ENCODE peak calls at places on chromosomes 4 and X, in nine cellular contexts. One of them, this sample, is unnamed.

GRCh38 chr4:1523907-1524636 is 117.8 kb upstream of the NKX1-1 start:
- DNase-seq in cardiac muscle cell: no peak
- DNase-seq in kidney epithelial cell: no peak
- DNase-seq in tibial artery: no peak
- DNase-seq in stomach: no peak
- DNase-seq in astrocyte: no peak
- DNase-seq in suprapubic skin: no peak
- DNase-seq in neural progenitor cell: peak; percentile 39
- DNase-seq in AG04450: no peak
- DNase-seq in this sample: no peak

GRCh38 chr4:7101692-7102515 is 34.0 kb upstream of the GRPEL1 start:
- DNase-seq in cardiac muscle cell: peak; percentile 71
- DNase-seq in kidney epithelial cell: peak; percentile 14
- DNase-seq in tibial artery: peak; percentile 75
- DNase-seq in stomach: peak; percentile 76
- DNase-seq in astrocyte: peak; percentile 41
- DNase-seq in suprapubic skin: peak; percentile 84
- DNase-seq in neural progenitor cell: peak; percentile 87
- DNase-seq in AG04450: peak; percentile 24
- DNase-seq in this sample: no peak

GRCh38 chr4:684611-685010 is 4.3 kb downstream of the SLC49A3 start:
- DNase-seq in cardiac muscle cell: no peak
- DNase-seq in kidney epithelial cell: no peak
- DNase-seq in tibial artery: no peak
- DNase-seq in stomach: no peak
- DNase-seq in astrocyte: no peak
- DNase-seq in suprapubic skin: no peak
- DNase-seq in neural progenitor cell: no peak
- DNase-seq in AG04450: no peak
- DNase-seq in this sample: no peak

GRCh38 chr4:105451346-105451745 is 22.5 kb downstream of the PPA2 start:
- DNase-seq in cardiac muscle cell: no peak
- DNase-seq in kidney epithelial cell: no peak
- DNase-seq in tibial artery: no peak
- DNase-seq in stomach: no peak
- DNase-seq in astrocyte: no peak
- DNase-seq in suprapubic skin: no peak
- DNase-seq in neural progenitor cell: no peak
- DNase-seq in AG04450: no peak
- DNase-seq in this sample: no peak

GRCh38 chr4:136864580-136865185 is 667.6 kb downstream of the PCDH18 start:
- DNase-seq in cardiac muscle cell: peak; percentile 90
- DNase-seq in kidney epithelial cell: peak; percentile 21
- DNase-seq in tibial artery: no peak
- DNase-seq in stomach: no peak
- DNase-seq in astrocyte: peak; percentile 52
- DNase-seq in suprapubic skin: no peak
- DNase-seq in neural progenitor cell: peak; percentile 79
- DNase-seq in AG04450: peak; percentile 58
- DNase-seq in this sample: peak; percentile 32

GRCh38 chrX:129959493-129959832 is 23.0 kb upstream of the BCORL1 start:
- DNase-seq in cardiac muscle cell: peak; percentile 31
- DNase-seq in kidney epithelial cell: no peak
- DNase-seq in tibial artery: no peak
- DNase-seq in stomach: no peak
- DNase-seq in astrocyte: no peak
- DNase-seq in suprapubic skin: no peak
- DNase-seq in neural progenitor cell: peak; percentile 69
- DNase-seq in AG04450: no peak
- DNase-seq in this sample: no peak

GRCh38 chrX:13721819-13722527 is 12.4 kb downstream of the TRAPPC2 start:
- DNase-seq in cardiac muscle cell: peak; percentile 40
- DNase-seq in kidney epithelial cell: no peak
- DNase-seq in tibial artery: no peak
- DNase-seq in stomach: no peak
- DNase-seq in astrocyte: peak; percentile 47
- DNase-seq in suprapubic skin: no peak
- DNase-seq in neural progenitor cell: no peak
- DNase-seq in AG04450: peak; percentile 60
- DNase-seq in this sample: no peak

GRCh38 chr4:81870275-81870674 is 398.6 kb upstream of the RASGEF1B start:
- DNase-seq in cardiac muscle cell: no peak
- DNase-seq in kidney epithelial cell: no peak
- DNase-seq in tibial artery: no peak
- DNase-seq in stomach: no peak
- DNase-seq in astrocyte: no peak
- DNase-seq in suprapubic skin: no peak
- DNase-seq in neural progenitor cell: no peak
- DNase-seq in AG04450: no peak
- DNase-seq in this sample: no peak

GRCh38 chr4:95293014-95293413 is 255.8 kb downstream of the UNC5C start:
- DNase-seq in cardiac muscle cell: peak; percentile 46
- DNase-seq in kidney epithelial cell: no peak
- DNase-seq in tibial artery: no peak
- DNase-seq in stomach: no peak
- DNase-seq in astrocyte: peak; percentile 38
- DNase-seq in suprapubic skin: no peak
- DNase-seq in neural progenitor cell: no peak
- DNase-seq in AG04450: no peak
- DNase-seq in this sample: no peak

GRCh38 chrX:80648023-80648422 is 161.7 kb downstream of the BRWD3 start:
- DNase-seq in cardiac muscle cell: peak; percentile 16
- DNase-seq in kidney epithelial cell: no peak
- DNase-seq in tibial artery: no peak
- DNase-seq in stomach: no peak
- DNase-seq in astrocyte: no peak
- DNase-seq in suprapubic skin: no peak
- DNase-seq in neural progenitor cell: peak; percentile 4
- DNase-seq in AG04450: no peak
- DNase-seq in this sample: no peak

DNA sequence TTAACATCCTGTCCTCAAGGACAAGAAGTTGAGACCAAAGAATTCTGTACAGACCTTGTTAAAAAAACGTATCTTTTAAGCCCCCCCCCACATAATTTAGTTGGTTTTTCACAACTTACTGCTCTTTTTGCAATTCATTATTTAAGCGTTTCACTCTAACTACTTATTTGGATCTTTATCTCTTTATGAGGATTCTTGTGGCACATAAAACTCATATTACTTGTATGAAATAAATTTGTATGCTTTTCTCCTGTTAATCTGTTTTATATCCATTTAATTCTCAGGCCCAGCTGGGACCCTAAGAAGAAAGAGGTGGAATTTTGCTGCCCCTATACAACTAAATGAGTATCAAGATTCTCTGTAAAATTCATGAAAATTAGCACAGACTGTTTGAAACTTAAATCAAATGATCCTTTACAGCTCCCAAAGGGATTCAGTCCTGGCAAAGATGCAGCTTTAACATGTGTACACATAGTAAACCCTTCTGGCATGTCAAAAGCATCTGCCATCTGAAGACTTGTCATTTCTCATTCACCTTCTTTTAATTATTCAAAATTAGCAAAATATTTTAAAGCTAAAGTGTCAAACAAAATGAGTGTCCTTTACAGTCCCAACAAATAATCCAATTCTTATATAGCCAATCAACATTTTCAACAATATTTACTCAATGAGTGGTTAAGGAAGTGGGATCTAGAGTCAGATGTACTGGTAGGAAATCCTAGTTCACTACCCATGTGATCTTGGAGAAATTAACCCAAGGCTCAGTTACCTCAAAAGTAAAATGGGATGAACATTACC is 17.7 kb downstream of the ARAP2 start:
- DNase-seq in cardiac muscle cell: no peak
- DNase-seq in kidney epithelial cell: no peak
- DNase-seq in tibial artery: no peak
- DNase-seq in stomach: no peak
- DNase-seq in astrocyte: no peak
- DNase-seq in suprapubic skin: no peak
- DNase-seq in neural progenitor cell: no peak
- DNase-seq in AG04450: no peak
- DNase-seq in this sample: no peak
- H3K4me3 ChIP-seq in cardiac muscle cell: no peak overlapping the region
- H3K4me3 ChIP-seq in kidney epithelial cell: no peak overlapping the region
- H3K4me3 ChIP-seq in tibial artery: no peak overlapping the region
- H3K4me3 ChIP-seq in stomach: no peak overlapping the region
- H3K4me3 ChIP-seq in astrocyte: no peak overlapping the region
- H3K4me3 ChIP-seq in suprapubic skin: no peak overlapping the region
- H3K4me3 ChIP-seq in neural progenitor cell: no peak overlapping the region
- H3K4me3 ChIP-seq in AG04450: no peak overlapping the region
- H3K4me3 ChIP-seq in this sample: no peak overlapping the region

GRCh38 chr4:141133146-141134006 is at the start of gene RNF150:
- DNase-seq in cardiac muscle cell: peak; percentile 86
- DNase-seq in kidney epithelial cell: peak; percentile 57
- DNase-seq in tibial artery: peak; percentile 67
- DNase-seq in stomach: peak; percentile 60
- DNase-seq in astrocyte: peak; percentile 92
- DNase-seq in suprapubic skin: peak; percentile 64
- DNase-seq in neural progenitor cell: peak; percentile 89
- DNase-seq in AG04450: peak; percentile 78
- DNase-seq in this sample: peak; percentile 90
- H3K4me3 ChIP-seq in cardiac muscle cell: peak within 1 kb of the TSS; percentile 98
- H3K4me3 ChIP-seq in kidney epithelial cell: peak within 1 kb of the TSS; percentile 65
- H3K4me3 ChIP-seq in tibial artery: peak within 1 kb of the TSS; percentile 70
- H3K4me3 ChIP-seq in stomach: peak within 1 kb of the TSS; percentile 78
- H3K4me3 ChIP-seq in astrocyte: peak within 1 kb of the TSS; percentile 83
- H3K4me3 ChIP-seq in suprapubic skin: peak within 1 kb of the TSS; percentile 87
- H3K4me3 ChIP-seq in neural progenitor cell: peak within 1 kb of the TSS; percentile 82
- H3K4me3 ChIP-seq in AG04450: peak within 1 kb of the TSS; percentile 82
- H3K4me3 ChIP-seq in this sample: peak within 1 kb of the TSS; percentile 85

GRCh38 chrX:105816517-105816916 is 5.8 kb upstream of the NRK start:
- DNase-seq in cardiac muscle cell: no peak
- DNase-seq in kidney epithelial cell: no peak
- DNase-seq in tibial artery: no peak
- DNase-seq in stomach: no peak
- DNase-seq in astrocyte: no peak
- DNase-seq in suprapubic skin: no peak
- DNase-seq in neural progenitor cell: no peak
- DNase-seq in AG04450: no peak
- DNase-seq in this sample: no peak

GRCh38 chrX:105820247-105820646 is 2.1 kb upstream of the NRK start:
- DNase-seq in cardiac muscle cell: no peak
- DNase-seq in kidney epithelial cell: no peak
- DNase-seq in tibial artery: no peak
- DNase-seq in stomach: no peak
- DNase-seq in astrocyte: no peak
- DNase-seq in suprapubic skin: no peak
- DNase-seq in neural progenitor cell: peak; percentile 40
- DNase-seq in AG04450: no peak
- DNase-seq in this sample: no peak

GRCh38 chrX:105823092-105823454 is 734 bp downstream of the NRK start:
- DNase-seq in cardiac muscle cell: no peak
- DNase-seq in kidney epithelial cell: no peak
- DNase-seq in tibial artery: peak; percentile 18
- DNase-seq in stomach: no peak
- DNase-seq in astrocyte: no peak
- DNase-seq in suprapubic skin: no peak
- DNase-seq in neural progenitor cell: no peak
- DNase-seq in AG04450: no peak
- DNase-seq in this sample: no peak

GRCh38 chrX:105821471-105822081 is 763 bp upstream of the NRK start:
- DNase-seq in cardiac muscle cell: peak; percentile 50
- DNase-seq in kidney epithelial cell: peak; percentile 26
- DNase-seq in tibial artery: no peak
- DNase-seq in stomach: no peak
- DNase-seq in astrocyte: peak; percentile 52
- DNase-seq in suprapubic skin: no peak
- DNase-seq in neural progenitor cell: peak; percentile 42
- DNase-seq in AG04450: peak; percentile 4
- DNase-seq in this sample: no peak

DNA sequence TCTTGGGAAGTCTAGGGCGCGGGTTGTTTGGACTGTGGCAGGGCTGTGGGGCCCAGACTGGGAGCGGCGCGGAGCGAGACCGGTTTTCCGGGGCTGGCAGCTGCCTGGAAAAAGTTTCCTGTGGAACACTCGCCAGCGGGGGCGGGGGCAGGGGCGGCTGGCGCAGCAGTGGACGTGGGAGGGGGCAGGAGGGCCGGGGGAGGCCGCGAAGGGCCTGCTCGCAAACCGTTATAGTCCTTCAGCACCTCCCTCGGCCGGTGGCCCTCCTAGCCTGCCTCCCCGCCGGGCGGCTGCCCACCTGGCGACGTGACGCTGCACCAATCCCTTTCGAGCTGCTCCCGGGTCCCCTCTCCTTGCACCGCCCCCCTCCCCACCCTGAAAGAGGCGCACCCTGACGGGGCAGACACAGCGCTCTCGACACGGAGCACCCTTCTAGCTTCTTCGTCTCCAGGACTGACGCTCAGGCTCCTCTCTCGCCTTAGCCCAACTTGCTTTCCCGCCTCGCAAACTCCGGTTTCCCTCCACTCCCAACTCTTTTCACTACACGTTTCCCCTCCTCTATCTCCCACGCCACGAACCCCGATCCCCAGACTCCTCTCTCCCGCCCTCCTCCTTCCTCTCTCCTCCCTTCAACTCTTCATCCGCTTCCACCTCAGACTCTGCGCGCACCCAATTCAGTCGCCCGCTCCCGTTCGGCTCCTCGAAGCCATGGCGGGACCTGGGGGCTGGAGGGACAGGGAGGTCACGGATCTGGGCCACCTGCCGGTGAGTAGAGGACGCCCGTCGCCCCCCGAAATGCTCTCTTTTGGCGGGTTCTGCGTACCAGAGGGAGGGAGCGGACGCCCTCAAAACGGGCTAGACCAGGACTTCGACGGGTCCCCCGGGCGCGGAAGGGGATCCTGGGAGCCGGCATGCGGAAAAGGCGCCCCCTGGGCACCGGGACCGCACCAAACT is at the start of gene NRK:
- DNase-seq in cardiac muscle cell: peak; percentile 55
- DNase-seq in kidney epithelial cell: no peak
- DNase-seq in tibial artery: peak; percentile 18
- DNase-seq in stomach: no peak
- DNase-seq in astrocyte: peak; percentile 8
- DNase-seq in suprapubic skin: no peak
- DNase-seq in neural progenitor cell: peak; percentile 33
- DNase-seq in AG04450: no peak
- DNase-seq in this sample: no peak
- H3K4me3 ChIP-seq in cardiac muscle cell: peak within 1 kb of the TSS; percentile 17
- H3K4me3 ChIP-seq in kidney epithelial cell: peak within 1 kb of the TSS; percentile 50
- H3K4me3 ChIP-seq in tibial artery: peak within 1 kb of the TSS; percentile 54
- H3K4me3 ChIP-seq in stomach: peak within 1 kb of the TSS; percentile 40
- H3K4me3 ChIP-seq in astrocyte: peak within 1 kb of the TSS; percentile 63
- H3K4me3 ChIP-seq in suprapubic skin: peak within 1 kb of the TSS; percentile 31
- H3K4me3 ChIP-seq in neural progenitor cell: peak within 1 kb of the TSS; percentile 39
- H3K4me3 ChIP-seq in AG04450: peak within 1 kb of the TSS; percentile 51
- H3K4me3 ChIP-seq in this sample: no peak within 1 kb of the TSS

DNA sequence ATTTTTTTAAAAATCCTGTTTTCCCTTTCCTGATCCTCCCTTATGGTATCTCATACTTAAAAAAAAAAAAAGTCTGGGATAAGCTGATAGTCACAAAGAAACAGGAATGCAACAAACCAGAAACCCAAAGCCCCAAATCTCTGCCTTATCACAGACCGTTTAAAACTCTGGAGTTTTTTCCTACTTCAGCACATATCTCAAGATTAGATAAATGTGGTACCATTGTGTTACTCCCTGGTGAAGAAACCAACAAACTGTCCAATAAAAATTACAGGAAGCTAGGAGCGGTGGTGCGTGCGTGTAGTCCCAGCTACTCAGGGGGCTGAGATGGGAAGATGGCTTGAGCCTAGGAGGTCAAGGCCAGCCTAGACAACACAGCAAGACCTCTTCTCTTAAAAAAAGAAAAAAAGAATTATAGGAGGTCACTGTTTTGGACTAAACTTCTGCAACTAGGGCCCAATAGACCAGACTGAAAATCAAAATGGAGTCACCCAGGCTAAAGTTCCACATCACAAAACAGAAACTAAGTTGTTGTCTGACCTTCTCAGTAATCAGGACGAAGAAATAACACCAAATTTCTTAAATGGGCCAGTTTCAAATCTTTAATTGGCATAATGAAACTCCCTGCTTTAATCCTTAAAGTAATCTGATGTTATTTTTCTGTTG is 51.9 kb downstream of the RBM47 start:
- DNase-seq in cardiac muscle cell: peak; percentile 62
- DNase-seq in kidney epithelial cell: no peak
- DNase-seq in tibial artery: no peak
- DNase-seq in stomach: no peak
- DNase-seq in astrocyte: peak; percentile 46
- DNase-seq in suprapubic skin: no peak
- DNase-seq in neural progenitor cell: no peak
- DNase-seq in AG04450: no peak
- DNase-seq in this sample: no peak
- H3K4me3 ChIP-seq in cardiac muscle cell: no peak overlapping the region
- H3K4me3 ChIP-seq in kidney epithelial cell: no peak overlapping the region
- H3K4me3 ChIP-seq in tibial artery: no peak overlapping the region
- H3K4me3 ChIP-seq in stomach: no peak overlapping the region
- H3K4me3 ChIP-seq in astrocyte: no peak overlapping the region
- H3K4me3 ChIP-seq in suprapubic skin: no peak overlapping the region
- H3K4me3 ChIP-seq in neural progenitor cell: no peak overlapping the region
- H3K4me3 ChIP-seq in AG04450: no peak overlapping the region
- H3K4me3 ChIP-seq in this sample: no peak overlapping the region